ENCODE peak calls at places on chromosomes 4 and X, in eight cellular contexts. U is uterus; V is activated gamma-delta T cell treated with Interleukin-2 at 50 U/mL for 16 hours; Q is neural progenitor cell; X is non-pigmented ciliary epithelial cell; T is HuH-7; D is stimulated activated CD8-positive, alpha-beta memory T cell treated with anti-CD3 and anti-CD28 coated beads, Interleukin-12 subunit alpha, Interleukin-12 subunit beta, amount 100 ng/mL, for 4 hours; G is Calu3. C is an unnamed sample.

GRCh38 chrX:153339662-153340061 is 5.7 kb downstream of the ZNF275 start:
- DNase-seq in U (no peak), V (no peak), Q (no peak), X (no peak), T (no peak), D (no peak), G (no peak), C (no peak)

GRCh38 chr4:30714408-30715031 is 5.6 kb upstream of the PCDH7 start:
- DNase-seq in U (peak; percentile 46), V (no peak), Q (peak; percentile 80), X (no peak), T (peak; percentile 90), D (no peak), G (peak; percentile 48), C (no peak)

GRCh38 chrX:47447607-47448006 is 35.4 kb downstream of the ZNF41 start:
- DNase-seq in U (no peak), V (no peak), Q (no peak), X (no peak), T (no peak), D (no peak), G (no peak), C (no peak)

GRCh38 chrX:120302434-120302833 is 8.8 kb downstream of the TMEM255A start:
- DNase-seq in U (no peak), V (peak; percentile 45), Q (peak; percentile 4), X (no peak), T (no peak), D (peak; percentile 17), G (peak; percentile 2), C (no peak)

GRCh38 chrX:25001808-25002657 is 13.7 kb downstream of the ARX start:
- DNase-seq in U (no peak), V (no peak), Q (peak; percentile 77), X (no peak), T (no peak), D (no peak), G (no peak), C (no peak)

GRCh38 chr4:118348886-118349285 is 3.9 kb downstream of the PRSS12 start:
- DNase-seq in U (no peak), V (no peak), Q (no peak), X (no peak), T (no peak), D (no peak), G (peak; percentile 75), C (no peak)

GRCh38 chr4:87108142-87108546 is 112.3 kb downstream of the KLHL8 start:
- DNase-seq in U (peak; percentile 67), V (no peak), Q (no peak), X (peak; percentile 63), T (no peak), D (no peak), G (peak; percentile 21), C (no peak)

GRCh38 chr4:118684873-118685811 is at the start of gene METTL14:
- DNase-seq in U (peak; percentile 91), V (peak; percentile 85), Q (peak; percentile 97), X (peak; percentile 61), T (peak; percentile 32), D (peak; percentile 71), G (peak; percentile 87), C (peak; percentile 95)

GRCh38 chr4:38456096-38456495 is 207.9 kb upstream of the KLF3 start:
- DNase-seq in U (no peak), V (no peak), Q (no peak), X (no peak), T (no peak), D (no peak), G (no peak), C (no peak)

GRCh38 chr4:104571341-104571740 is 76.6 kb upstream of the CXXC4 start:
- DNase-seq in U (no peak), V (no peak), Q (peak; percentile 35), X (no peak), T (no peak), D (no peak), G (no peak), C (no peak)

GRCh38 chr4:2936773-2937145 is 26.4 kb downstream of the NOP14 start:
- DNase-seq in U (no peak), V (no peak), Q (no peak), X (no peak), T (no peak), D (no peak), G (no peak), C (no peak)

C was measured in right atrium auricular region.